ENCODE peak calls at places on chromosomes 3 and 15, in six cellular contexts. A, C, R, I, F and K are unnamed samples.

GRCh38 chr15:75454471-75455418 is 3.3 kb upstream of the SIN3A start:
- DNase-seq in A (peak; percentile 88), C (no peak), R (peak; percentile 91), I (no peak), F (no peak), K (no peak)

GRCh38 chr15:82139823-82140268 is 94.0 kb upstream of the MEX3B start:
- DNase-seq in A (peak; percentile 82), C (peak; percentile 37), R (no peak), I (no peak), F (no peak), K (no peak)

GRCh38 chr3:123535580-123535979 is 49.3 kb downstream of the HACD2 start:
- DNase-seq in A (no peak), C (peak; percentile 39), R (no peak), I (no peak), F (no peak), K (no peak)

GRCh38 chr15:98881526-98882517 is 125.8 kb downstream of the PGPEP1L start:
- DNase-seq in A (peak; percentile 78), C (peak; percentile 60), R (no peak), I (no peak), F (no peak), K (no peak)

GRCh38 chr15:89885611-89886010 is 8.2 kb downstream of the AP3S2 start:
- DNase-seq in A (no peak), C (no peak), R (no peak), I (no peak), F (no peak), K (no peak)

GRCh38 chr3:193046369-193046768 is 128.7 kb upstream of the MB21D2 start:
- DNase-seq in A (no peak), C (no peak), R (no peak), I (no peak), F (no peak), K (no peak)

GRCh38 chr15:53534105-53534839 is 225.2 kb downstream of the WDR72 start:
- DNase-seq in A (no peak), C (no peak), R (no peak), I (no peak), F (no peak), K (no peak)

GRCh38 chr3:126629999-126630398 is 24.9 kb downstream of the TXNRD3 start:
- DNase-seq in A (no peak), C (no peak), R (no peak), I (no peak), F (no peak), K (no peak)

GRCh38 chr3:112116777-112117186 is 16.3 kb downstream of the GCSAM start:
- DNase-seq in A (no peak), C (no peak), R (no peak), I (no peak), F (no peak), K (no peak)

GRCh38 chr3:43378066-43378935 is 92.0 kb downstream of the SNRK start:
- DNase-seq in A (peak; percentile 86), C (peak; percentile 13), R (no peak), I (no peak), F (no peak), K (no peak)

GRCh38 chr15:98805434-98806274 is 157.3 kb downstream of the IGF1R start:
- DNase-seq in A (peak; percentile 44), C (no peak), R (no peak), I (no peak), F (no peak), K (peak; percentile 75)

GRCh38 chr3:41601404-41601987 is 360.4 kb downstream of the ULK4 start:
- DNase-seq in A (no peak), C (peak; percentile 18), R (no peak), I (no peak), F (no peak), K (no peak)

GRCh38 chr3:17740703-17741102 is 1.7 kb downstream of the TBC1D5 start:
- DNase-seq in A (peak; percentile 84), C (peak; percentile 66), R (no peak), I (no peak), F (no peak), K (no peak)

GRCh38 chr3:128794067-128794768 is 68.2 kb downstream of the RAB7A start:
- DNase-seq in A (no peak), C (peak; percentile 93), R (no peak), I (no peak), F (no peak), K (no peak)

GRCh38 chr3:120475722-120476385 is 25.1 kb upstream of the FSTL1 start:
- DNase-seq in A (no peak), C (peak; percentile 51), R (no peak), I (no peak), F (no peak), K (no peak)

GRCh38 chr3:42701371-42702065 is 1.1 kb downstream of the HHATL start:
- DNase-seq in A (peak; percentile 84), C (no peak), R (peak; percentile 87), I (no peak), F (peak; percentile 35), K (peak; percentile 96)

GRCh38 chr15:67091073-67091965 is 25.9 kb downstream of the SMAD3 start:
- DNase-seq in A (no peak), C (peak; percentile 99), R (no peak), I (no peak), F (peak; percentile 56), K (no peak)

GRCh38 chr3:152428577-152428976 is 159.8 kb downstream of the MBNL1 start:
- DNase-seq in A (no peak), C (peak; percentile 48), R (no peak), I (no peak), F (no peak), K (no peak)

GRCh38 chr3:82839871-82840270 is 1078.4 kb upstream of the GBE1 start:
- DNase-seq in A (no peak), C (no peak), R (no peak), I (no peak), F (no peak), K (no peak)

GRCh38 chr15:70121656-70122297 is 24.1 kb upstream of the TLE3 start:
- DNase-seq in A (no peak), C (peak; percentile 97), R (peak; percentile 86), I (no peak), F (peak; percentile 88), K (no peak)

GRCh38 chr15:61871926-61872522 is 188.2 kb downstream of the VPS13C start:
- DNase-seq in A (peak; percentile 44), C (no peak), R (no peak), I (no peak), F (no peak), K (no peak)

GRCh38 chr3:134325106-134325705 is 49.0 kb downstream of the AMOTL2 start:
- DNase-seq in A (no peak), C (peak; percentile 81), R (peak; percentile 20), I (no peak), F (no peak), K (no peak)

GRCh38 chr15:40322531-40323238 is 807 bp upstream of the INAFM2 start:
- DNase-seq in A (no peak), C (no peak), R (no peak), I (no peak), F (no peak), K (no peak)

GRCh38 chr15:80173022-80173759 is 20.4 kb downstream of the FAH start:
- DNase-seq in A (peak; percentile 91), C (no peak), R (no peak), I (peak; percentile 89), F (peak; percentile 76), K (no peak)

DNA sequence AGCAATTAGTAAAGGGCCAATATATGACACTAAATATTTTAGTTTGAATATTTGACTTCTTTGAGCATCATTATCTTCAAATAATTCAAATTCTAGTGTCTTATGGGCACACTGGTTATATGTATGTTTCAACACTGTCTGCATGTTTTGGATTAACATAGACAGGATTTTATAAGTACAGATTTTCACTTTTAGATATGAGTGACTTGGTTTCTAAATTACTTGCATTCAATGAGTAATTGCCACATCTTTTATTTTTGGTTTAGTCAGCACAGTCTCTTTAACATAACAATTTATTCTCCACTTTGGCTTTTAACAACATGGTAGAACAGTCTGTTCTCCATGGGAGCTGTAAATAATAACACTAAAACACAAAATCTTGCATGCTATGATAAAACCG is 674.8 kb downstream of the TBL1XR1 start:
- DNase-seq in A (no peak), C (no peak), R (no peak), I (no peak), F (no peak), K (no peak)
- H3K27ac ChIP-seq in A (no peak overlapping the region), C (no peak overlapping the region), R (no peak overlapping the region), I (no peak overlapping the region), F (no peak overlapping the region), K (no peak overlapping the region)

GRCh38 chr3:101796076-101796475 is 17.1 kb downstream of the NXPE3 start:
- DNase-seq in A (no peak), C (no peak), R (no peak), I (no peak), F (no peak), K (no peak)
- H3K36me3 ChIP-seq in A (peaks cover 55% of the 10 kb centered on the region), C (peaks cover 10% of the 10 kb centered on the region), R (peaks cover 3% of the 10 kb centered on the region), I (no peaks in the 10 kb centered on the region), F (peaks cover 50% of the 10 kb centered on the region), K (peaks cover 15% of the 10 kb centered on the region)

GRCh38 chr3:67083277-67083676 is 85.2 kb downstream of the KBTBD8 start:
- DNase-seq in A (peak; percentile 72), C (no peak), R (no peak), I (no peak), F (no peak), K (no peak)
- H3K27ac ChIP-seq in A (no peak overlapping the region), C (no peak overlapping the region), R (no peak overlapping the region), I (no peak overlapping the region), F (no peak overlapping the region), K (no peak overlapping the region)

DNA sequence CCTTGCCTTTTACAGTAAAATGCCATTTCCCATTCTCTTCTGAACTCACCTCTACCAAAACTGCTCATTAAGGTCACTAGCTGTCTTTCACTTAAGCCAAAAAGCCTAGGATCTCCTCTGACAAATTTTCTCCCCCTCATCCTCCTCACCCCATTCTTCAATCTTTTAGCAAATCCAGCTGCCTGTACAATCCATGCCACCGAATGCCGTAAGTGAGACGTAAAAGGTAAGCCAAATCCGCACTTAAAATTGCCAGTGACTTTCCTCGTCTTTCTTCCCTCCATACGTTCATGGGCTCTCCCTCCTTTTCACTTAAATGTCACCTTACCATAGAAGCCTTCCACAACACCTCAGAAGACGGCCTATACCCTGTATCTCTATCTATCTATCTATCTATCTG is 13.8 kb downstream of the PSMD6 start:
- DNase-seq in A (no peak), C (no peak), R (no peak), I (no peak), F (no peak), K (no peak)
- H3K36me3 ChIP-seq in A (peaks cover 97% of the 10 kb centered on the region), C (peaks cover 66% of the 10 kb centered on the region), R (peaks cover 1% of the 10 kb centered on the region), I (peaks cover 17% of the 10 kb centered on the region), F (peaks cover 73% of the 10 kb centered on the region), K (no peaks in the 10 kb centered on the region)

GRCh38 chr3:50270422-50270831 is 1.5 kb downstream of the SEMA3B start:
- DNase-seq in A (no peak), C (no peak), R (no peak), I (no peak), F (no peak), K (no peak)

GRCh38 chr3:50272911-50273688 is 4.2 kb downstream of the SEMA3B start:
- DNase-seq in A (peak; percentile 95), C (no peak), R (peak; percentile 97), I (peak; percentile 76), F (peak; percentile 81), K (no peak)

GRCh38 chr3:50269977-50270413 is 1.0 kb downstream of the SEMA3B start:
- DNase-seq in A (no peak), C (no peak), R (no peak), I (no peak), F (no peak), K (no peak)

GRCh38 chr3:50270841-50271240 is 1.9 kb downstream of the SEMA3B start:
- DNase-seq in A (no peak), C (no peak), R (no peak), I (no peak), F (no peak), K (no peak)

GRCh38 chr3:50271314-50272072 is 2.5 kb downstream of the SEMA3B start:
- DNase-seq in A (no peak), C (no peak), R (no peak), I (no peak), F (no peak), K (no peak)
- H3K27ac ChIP-seq in A (no peak overlapping the region), C (no peak overlapping the region), R (no peak overlapping the region), I (peak overlapping the region; percentile 33), F (peak overlapping the region; percentile 98), K (peak overlapping the region; percentile 98)